ENCODE peak calls at places on chromosomes 4 and X, in four cellular contexts. One of them, this sample, is unnamed.

GRCh38 chr4:109276482-109277095 is 25.9 kb downstream of the COL25A1 start:
- DNase-seq in choroid plexus epithelial cell: no peak
- DNase-seq in ELR: no peak
- DNase-seq in type B pancreatic cell: no peak
- DNase-seq in this sample: no peak

GRCh38 chrX:80879143-80879542 is 69.5 kb upstream of the BRWD3 start:
- DNase-seq in choroid plexus epithelial cell: no peak
- DNase-seq in ELR: no peak
- DNase-seq in type B pancreatic cell: no peak
- DNase-seq in this sample: no peak

GRCh38 chr4:33649015-33649414 is 2595.3 kb downstream of the ARAP2 start:
- DNase-seq in choroid plexus epithelial cell: peak
- DNase-seq in ELR: peak
- DNase-seq in type B pancreatic cell: no peak
- DNase-seq in this sample: no peak

GRCh38 chr4:173538148-173538902 is 8.3 kb upstream of the HAND2 start:
- DNase-seq in choroid plexus epithelial cell: no peak
- DNase-seq in ELR: no peak
- DNase-seq in type B pancreatic cell: peak
- DNase-seq in this sample: no peak

GRCh38 chr4:517806-518070 is 18.7 kb downstream of the PIGG start:
- DNase-seq in choroid plexus epithelial cell: no peak
- DNase-seq in ELR: no peak
- DNase-seq in type B pancreatic cell: no peak
- DNase-seq in this sample: no peak

GRCh38 chr4:83114576-83114975 is at the start of gene PLAC8:
- DNase-seq in choroid plexus epithelial cell: peak
- DNase-seq in ELR: peak
- DNase-seq in type B pancreatic cell: no peak
- DNase-seq in this sample: no peak

GRCh38 chrX:15631637-15632036 is 30.9 kb upstream of the ACE2 start:
- DNase-seq in choroid plexus epithelial cell: no peak
- DNase-seq in ELR: no peak
- DNase-seq in type B pancreatic cell: no peak
- DNase-seq in this sample: no peak

GRCh38 chr4:31620476-31620875 is 900.3 kb downstream of the PCDH7 start:
- DNase-seq in choroid plexus epithelial cell: peak
- DNase-seq in ELR: peak
- DNase-seq in type B pancreatic cell: no peak
- DNase-seq in this sample: no peak

GRCh38 chr4:31548823-31549222 is 828.7 kb downstream of the PCDH7 start:
- DNase-seq in choroid plexus epithelial cell: no peak
- DNase-seq in ELR: no peak
- DNase-seq in type B pancreatic cell: no peak
- DNase-seq in this sample: no peak

GRCh38 chrX:49192722-49193328 is 6.7 kb upstream of the PRICKLE3 start:
- DNase-seq in choroid plexus epithelial cell: peak
- DNase-seq in ELR: peak
- DNase-seq in type B pancreatic cell: no peak
- DNase-seq in this sample: no peak

GRCh38 chr4:153579872-153580271 is 104.2 kb upstream of the TLR2 start:
- DNase-seq in choroid plexus epithelial cell: no peak
- DNase-seq in ELR: no peak
- DNase-seq in type B pancreatic cell: no peak
- DNase-seq in this sample: no peak

GRCh38 chr4:72311291-72311690 is 257.7 kb downstream of the ADAMTS3 start:
- DNase-seq in choroid plexus epithelial cell: no peak
- DNase-seq in ELR: no peak
- DNase-seq in type B pancreatic cell: no peak
- DNase-seq in this sample: no peak

GRCh38 chr4:39706334-39706733 is 8.4 kb downstream of the UBE2K start:
- DNase-seq in choroid plexus epithelial cell: peak
- DNase-seq in ELR: peak
- DNase-seq in type B pancreatic cell: no peak
- DNase-seq in this sample: no peak

GRCh38 chrX:44183329-44183728 is 160.1 kb downstream of the EFHC2 start:
- DNase-seq in choroid plexus epithelial cell: no peak
- DNase-seq in ELR: no peak
- DNase-seq in type B pancreatic cell: no peak
- DNase-seq in this sample: no peak

GRCh38 chr4:168831585-168831918 is 178.5 kb downstream of the CBR4 start:
- DNase-seq in choroid plexus epithelial cell: no peak
- DNase-seq in ELR: peak
- DNase-seq in type B pancreatic cell: no peak
- DNase-seq in this sample: no peak

GRCh38 chr4:82748781-82749504 is 49.7 kb downstream of the SCD5 start:
- DNase-seq in choroid plexus epithelial cell: no peak
- DNase-seq in ELR: peak
- DNase-seq in type B pancreatic cell: no peak
- DNase-seq in this sample: no peak

GRCh38 chr4:100188829-100189228 is 1.4 kb downstream of the DDIT4L start:
- DNase-seq in choroid plexus epithelial cell: no peak
- DNase-seq in ELR: no peak
- DNase-seq in type B pancreatic cell: no peak
- DNase-seq in this sample: no peak

GRCh38 chrX:47568656-47569295 is 7.8 kb downstream of the ARAF start:
- DNase-seq in choroid plexus epithelial cell: no peak
- DNase-seq in ELR: peak
- DNase-seq in type B pancreatic cell: no peak
- DNase-seq in this sample: no peak

GRCh38 chr4:113312529-113312928 is 263.1 kb downstream of the ANK2 start:
- DNase-seq in choroid plexus epithelial cell: no peak
- DNase-seq in ELR: no peak
- DNase-seq in type B pancreatic cell: no peak
- DNase-seq in this sample: no peak

GRCh38 chr4:104491826-104492771 is 2.6 kb downstream of the CXXC4 start:
- DNase-seq in choroid plexus epithelial cell: no peak
- DNase-seq in ELR: no peak
- DNase-seq in type B pancreatic cell: no peak
- DNase-seq in this sample: no peak

GRCh38 chr4:56245547-56246229 is 141.6 kb downstream of the AASDH start:
- DNase-seq in choroid plexus epithelial cell: no peak
- DNase-seq in ELR: no peak
- DNase-seq in type B pancreatic cell: no peak
- DNase-seq in this sample: no peak

GRCh38 chr4:181498148-181498547 is 745.1 kb upstream of the TENM3 start:
- DNase-seq in choroid plexus epithelial cell: no peak
- DNase-seq in ELR: no peak
- DNase-seq in type B pancreatic cell: no peak
- DNase-seq in this sample: no peak

GRCh38 chrX:1416965-1417760 is 25.2 kb upstream of the SLC25A6 start:
- DNase-seq in choroid plexus epithelial cell: no peak
- DNase-seq in ELR: no peak
- DNase-seq in type B pancreatic cell: no peak
- DNase-seq in this sample: no peak